ENCODE peak calls at places on chromosome 17, in eight cellular contexts. One of them, this sample, is unnamed.

GRCh38 chr17:42067371-42068180 is 17.2 kb upstream of the C17orf113 start:
- DNase-seq in NCI-H82: peak; percentile 77
- DNase-seq in CD8-positive, alpha-beta T cell: peak; percentile 52
- DNase-seq in A172: peak; percentile 51
- DNase-seq in cardiac fibroblast: peak; percentile 46
- DNase-seq in activated T-helper 1 cell treated with Interleukin-2 at 50 U/mL for 16 hours: peak; percentile 48
- DNase-seq in osteocyte: no peak
- DNase-seq in memory B cell: peak; percentile 72
- DNase-seq in this sample: peak; percentile 77

GRCh38 chr17:37286430-37286829 is 89.4 kb upstream of the C17orf78 start:
- DNase-seq in NCI-H82: no peak
- DNase-seq in CD8-positive, alpha-beta T cell: no peak
- DNase-seq in A172: no peak
- DNase-seq in cardiac fibroblast: no peak
- DNase-seq in activated T-helper 1 cell treated with Interleukin-2 at 50 U/mL for 16 hours: no peak
- DNase-seq in osteocyte: no peak
- DNase-seq in memory B cell: no peak
- DNase-seq in this sample: no peak

GRCh38 chr17:15180121-15180561 is 85.0 kb downstream of the PMP22 start:
- DNase-seq in NCI-H82: no peak
- DNase-seq in CD8-positive, alpha-beta T cell: no peak
- DNase-seq in A172: no peak
- DNase-seq in cardiac fibroblast: no peak
- DNase-seq in activated T-helper 1 cell treated with Interleukin-2 at 50 U/mL for 16 hours: no peak
- DNase-seq in osteocyte: no peak
- DNase-seq in memory B cell: no peak
- DNase-seq in this sample: no peak

GRCh38 chr17:76481091-76481655 is 13.8 kb downstream of the AANAT start:
- DNase-seq in NCI-H82: no peak
- DNase-seq in CD8-positive, alpha-beta T cell: no peak
- DNase-seq in A172: no peak
- DNase-seq in cardiac fibroblast: no peak
- DNase-seq in activated T-helper 1 cell treated with Interleukin-2 at 50 U/mL for 16 hours: no peak
- DNase-seq in osteocyte: no peak
- DNase-seq in memory B cell: peak; percentile 58
- DNase-seq in this sample: no peak

GRCh38 chr17:9023389-9024210 is 2.3 kb downstream of the NTN1 start:
- DNase-seq in NCI-H82: no peak
- DNase-seq in CD8-positive, alpha-beta T cell: no peak
- DNase-seq in A172: no peak
- DNase-seq in cardiac fibroblast: no peak
- DNase-seq in activated T-helper 1 cell treated with Interleukin-2 at 50 U/mL for 16 hours: no peak
- DNase-seq in osteocyte: peak; percentile 83
- DNase-seq in memory B cell: no peak
- DNase-seq in this sample: no peak

GRCh38 chr17:35291802-35292201 is 48.9 kb downstream of the SLFN5 start:
- DNase-seq in NCI-H82: no peak
- DNase-seq in CD8-positive, alpha-beta T cell: no peak
- DNase-seq in A172: no peak
- DNase-seq in cardiac fibroblast: peak; percentile 74
- DNase-seq in activated T-helper 1 cell treated with Interleukin-2 at 50 U/mL for 16 hours: no peak
- DNase-seq in osteocyte: no peak
- DNase-seq in memory B cell: no peak
- DNase-seq in this sample: peak; percentile 40

GRCh38 chr17:28705728-28706334 is 5.9 kb downstream of the PROCA1 start:
- DNase-seq in NCI-H82: no peak
- DNase-seq in CD8-positive, alpha-beta T cell: no peak
- DNase-seq in A172: no peak
- DNase-seq in cardiac fibroblast: no peak
- DNase-seq in activated T-helper 1 cell treated with Interleukin-2 at 50 U/mL for 16 hours: no peak
- DNase-seq in osteocyte: no peak
- DNase-seq in memory B cell: no peak
- DNase-seq in this sample: no peak

GRCh38 chr17:55451758-55452468 is 30.3 kb upstream of the MMD start:
- DNase-seq in NCI-H82: no peak
- DNase-seq in CD8-positive, alpha-beta T cell: no peak
- DNase-seq in A172: no peak
- DNase-seq in cardiac fibroblast: peak; percentile 74
- DNase-seq in activated T-helper 1 cell treated with Interleukin-2 at 50 U/mL for 16 hours: no peak
- DNase-seq in osteocyte: no peak
- DNase-seq in memory B cell: no peak
- DNase-seq in this sample: no peak

GRCh38 chr17:17467021-17467420 is 9.8 kb upstream of the MED9 start:
- DNase-seq in NCI-H82: peak; percentile 91
- DNase-seq in CD8-positive, alpha-beta T cell: no peak
- DNase-seq in A172: no peak
- DNase-seq in cardiac fibroblast: no peak
- DNase-seq in activated T-helper 1 cell treated with Interleukin-2 at 50 U/mL for 16 hours: no peak
- DNase-seq in osteocyte: no peak
- DNase-seq in memory B cell: no peak
- DNase-seq in this sample: no peak

GRCh38 chr17:64149196-64149595 is 19.3 kb upstream of the ERN1 start:
- DNase-seq in NCI-H82: no peak
- DNase-seq in CD8-positive, alpha-beta T cell: no peak
- DNase-seq in A172: no peak
- DNase-seq in cardiac fibroblast: no peak
- DNase-seq in activated T-helper 1 cell treated with Interleukin-2 at 50 U/mL for 16 hours: no peak
- DNase-seq in osteocyte: no peak
- DNase-seq in memory B cell: no peak
- DNase-seq in this sample: no peak

GRCh38 chr17:46853896-46854444 is 2.6 kb downstream of the WNT9B start:
- DNase-seq in NCI-H82: no peak
- DNase-seq in CD8-positive, alpha-beta T cell: no peak
- DNase-seq in A172: peak; percentile 10
- DNase-seq in cardiac fibroblast: no peak
- DNase-seq in activated T-helper 1 cell treated with Interleukin-2 at 50 U/mL for 16 hours: no peak
- DNase-seq in osteocyte: no peak
- DNase-seq in memory B cell: no peak
- DNase-seq in this sample: peak; percentile 79

GRCh38 chr17:77369544-77369971 is 228.8 kb downstream of the SEC14L1 start:
- DNase-seq in NCI-H82: no peak
- DNase-seq in CD8-positive, alpha-beta T cell: no peak
- DNase-seq in A172: no peak
- DNase-seq in cardiac fibroblast: no peak
- DNase-seq in activated T-helper 1 cell treated with Interleukin-2 at 50 U/mL for 16 hours: no peak
- DNase-seq in osteocyte: no peak
- DNase-seq in memory B cell: no peak
- DNase-seq in this sample: no peak

GRCh38 chr17:27666831-27667560 is 36.0 kb downstream of the LGALS9 start:
- DNase-seq in NCI-H82: no peak
- DNase-seq in CD8-positive, alpha-beta T cell: no peak
- DNase-seq in A172: no peak
- DNase-seq in cardiac fibroblast: no peak
- DNase-seq in activated T-helper 1 cell treated with Interleukin-2 at 50 U/mL for 16 hours: no peak
- DNase-seq in osteocyte: no peak
- DNase-seq in memory B cell: no peak
- DNase-seq in this sample: no peak

This sample was measured in AG20443.